ENCODE peak calls at places on chromosomes 4 and X, in nine cellular contexts. F is SW480; V is NCI-H748 treated with DMSO at 0.1 percent for 48 hours; W is dorsolateral prefrontal cortex; T is BJ; A is pancreas; H is stimulated activated CD4-positive, alpha-beta T cell treated with anti-CD3 and anti-CD28 coated beads, Interleukin-4, amount 100 ng/mL, for 48 hours; C is left cardiac atrium; N is activated T-cell treated with anti-CD3 and anti-CD28 coated beads, Interleukin-2, amount 50 U/mL, for 4 hours. P is an unnamed sample.

GRCh38 chrX:1425381-1425780 is 27.3 kb downstream of the ASMTL start:
- DNase-seq in F (no peak), V (no peak), W (no peak), T (no peak), A (no peak), H (no peak), C (no peak), N (no peak), P (no peak)

GRCh38 chr4:173529505-173530325 is at the start of gene HAND2:
- DNase-seq in F (no peak), V (peak), W (no peak), T (peak), A (peak), H (no peak), C (peak), N (no peak), P (no peak)

GRCh38 chr4:189785257-189785656 is 155.4 kb upstream of the FRG1 start:
- DNase-seq in F (no peak), V (no peak), W (no peak), T (no peak), A (no peak), H (no peak), C (no peak), N (no peak), P (no peak)

GRCh38 chr4:104500452-104500851 is 5.8 kb upstream of the CXXC4 start:
- DNase-seq in F (no peak), V (no peak), W (no peak), T (no peak), A (peak), H (no peak), C (no peak), N (no peak), P (no peak)

GRCh38 chr4:21181716-21182115 is 481.5 kb downstream of the PACRGL start:
- DNase-seq in F (no peak), V (no peak), W (no peak), T (no peak), A (no peak), H (no peak), C (no peak), N (no peak), P (no peak)

GRCh38 chrX:131394384-131394783 is 105.3 kb upstream of the IGSF1 start:
- DNase-seq in F (no peak), V (no peak), W (no peak), T (no peak), A (no peak), H (no peak), C (no peak), N (no peak), P (no peak)

GRCh38 chr4:109303141-109303499 is 662 bp upstream of the COL25A1 start:
- DNase-seq in F (no peak), V (no peak), W (no peak), T (no peak), A (no peak), H (no peak), C (no peak), N (no peak), P (no peak)

GRCh38 chr4:88104902-88105610 is 53.4 kb downstream of the ABCG2 start:
- DNase-seq in F (no peak), V (no peak), W (no peak), T (peak), A (no peak), H (no peak), C (no peak), N (no peak), P (no peak)

GRCh38 chr4:8831221-8832129 is 40.2 kb downstream of the HMX1 start:
- DNase-seq in F (no peak), V (no peak), W (no peak), T (no peak), A (no peak), H (no peak), C (no peak), N (no peak), P (no peak)

GRCh38 chrX:15441464-15441863 is 51.7 kb downstream of the PIR start:
- DNase-seq in F (no peak), V (no peak), W (no peak), T (no peak), A (no peak), H (no peak), C (no peak), N (no peak), P (no peak)

GRCh38 chr4:53365121-53365485 is 758 bp downstream of the SCFD2 start:
- DNase-seq in F (peak), V (no peak), W (no peak), T (no peak), A (no peak), H (no peak), C (no peak), N (no peak), P (peak)

GRCh38 chrX:105706041-105706440 is 116.3 kb upstream of the NRK start:
- DNase-seq in F (no peak), V (no peak), W (no peak), T (no peak), A (no peak), H (no peak), C (no peak), N (no peak), P (no peak)

GRCh38 chr4:117154251-117154650 is 68.9 kb upstream of the TRAM1L1 start:
- DNase-seq in F (no peak), V (no peak), W (no peak), T (no peak), A (no peak), H (no peak), C (no peak), N (no peak), P (no peak)

GRCh38 chrX:40056420-40056819 is 41.3 kb downstream of the BCOR start:
- DNase-seq in F (no peak), V (no peak), W (no peak), T (no peak), A (no peak), H (no peak), C (no peak), N (no peak), P (no peak)

GRCh38 chr4:77734928-77735327 is 84.2 kb downstream of the CNOT6L start:
- DNase-seq in F (peak), V (no peak), W (no peak), T (peak), A (no peak), H (peak), C (no peak), N (no peak), P (peak)

GRCh38 chrX:39029221-39029620 is 228.0 kb downstream of the MID1IP1 start:
- DNase-seq in F (no peak), V (no peak), W (no peak), T (no peak), A (no peak), H (no peak), C (no peak), N (no peak), P (no peak)

GRCh38 chr4:77525538-77525937 is 80.1 kb upstream of the CXCL13 start:
- DNase-seq in F (no peak), V (no peak), W (no peak), T (no peak), A (no peak), H (no peak), C (no peak), N (no peak), P (no peak)

GRCh38 chr4:182188622-182189021 is 54.6 kb upstream of the TENM3 start:
- DNase-seq in F (no peak), V (no peak), W (no peak), T (no peak), A (no peak), H (no peak), C (no peak), N (no peak), P (no peak)

GRCh38 chr4:725368-726234 is 20.0 kb downstream of the PCGF3 start:
- DNase-seq in F (no peak), V (no peak), W (peak), T (no peak), A (no peak), H (no peak), C (no peak), N (no peak), P (no peak)

GRCh38 chrX:1767026-1767425 is 152.2 kb downstream of the ASMT start:
- DNase-seq in F (no peak), V (peak), W (no peak), T (no peak), A (no peak), H (no peak), C (no peak), N (no peak), P (no peak)

GRCh38 chr4:19823781-19824180 is 427.9 kb upstream of the SLIT2 start:
- DNase-seq in F (no peak), V (no peak), W (no peak), T (no peak), A (no peak), H (no peak), C (no peak), N (no peak), P (no peak)

GRCh38 chr4:5168891-5169290 is 117.6 kb downstream of the STK32B start:
- DNase-seq in F (no peak), V (no peak), W (no peak), T (no peak), A (no peak), H (no peak), C (no peak), N (no peak), P (no peak)

GRCh38 chr4:38095691-38096090 is 135.5 kb downstream of the PTTG2 start:
- DNase-seq in F (no peak), V (no peak), W (no peak), T (no peak), A (no peak), H (no peak), C (no peak), N (no peak), P (no peak)

GRCh38 chr4:26624042-26624441 is 40.2 kb downstream of the TBC1D19 start:
- DNase-seq in F (no peak), V (no peak), W (no peak), T (no peak), A (no peak), H (no peak), C (no peak), N (no peak), P (no peak)

GRCh38 chr4:7172946-7173345 is 19.4 kb upstream of the SORCS2 start:
- DNase-seq in F (no peak), V (no peak), W (no peak), T (no peak), A (no peak), H (no peak), C (no peak), N (no peak), P (no peak)

GRCh38 chr4:154743683-154744340 is at the start of gene LRAT:
- DNase-seq in F (peak), V (peak), W (no peak), T (no peak), A (peak), H (peak), C (peak), N (peak), P (no peak)

GRCh38 chr4:20432098-20432497 is 180.4 kb downstream of the SLIT2 start:
- DNase-seq in F (no peak), V (no peak), W (no peak), T (no peak), A (no peak), H (no peak), C (no peak), N (no peak), P (no peak)

GRCh38 chrX:15946783-15947550 is 92.4 kb upstream of the AP1S2 start:
- DNase-seq in F (peak), V (no peak), W (no peak), T (peak), A (no peak), H (no peak), C (no peak), N (no peak), P (no peak)

GRCh38 chr4:4880492-4880891 is 21.0 kb downstream of the MSX1 start:
- DNase-seq in F (no peak), V (no peak), W (no peak), T (no peak), A (no peak), H (no peak), C (no peak), N (no peak), P (no peak)

GRCh38 chr4:109846395-109847098 is 1.4 kb upstream of the LRIT3 start:
- DNase-seq in F (no peak), V (no peak), W (no peak), T (no peak), A (no peak), H (no peak), C (no peak), N (no peak), P (no peak)

GRCh38 chrX:115054876-115055275 is 37.5 kb upstream of the IL13RA2 start:
- DNase-seq in F (no peak), V (no peak), W (no peak), T (no peak), A (no peak), H (no peak), C (no peak), N (no peak), P (no peak)

GRCh38 chrX:97290199-97290598 is 406.5 kb downstream of the RPA4 start:
- DNase-seq in F (peak), V (no peak), W (no peak), T (no peak), A (no peak), H (no peak), C (no peak), N (no peak), P (no peak)

GRCh38 chr4:6571608-6572007 is 3.4 kb upstream of the MAN2B2 start:
- DNase-seq in F (no peak), V (no peak), W (no peak), T (no peak), A (no peak), H (no peak), C (no peak), N (no peak), P (no peak)

GRCh38 chr4:926538-926937 is 5.6 kb downstream of the GAK start:
- DNase-seq in F (no peak), V (no peak), W (peak), T (no peak), A (peak), H (no peak), C (no peak), N (no peak), P (peak)

GRCh38 chrX:13816899-13817298 is at the start of gene GPM6B:
- DNase-seq in F (no peak), V (no peak), W (peak), T (no peak), A (no peak), H (no peak), C (no peak), N (no peak), P (no peak)

GRCh38 chrX:86039625-86040568 is 7.5 kb downstream of the CHM start:
- DNase-seq in F (no peak), V (no peak), W (no peak), T (no peak), A (no peak), H (no peak), C (no peak), N (no peak), P (no peak)

GRCh38 chr4:73417973-73418372 is 13.9 kb downstream of the ALB start:
- DNase-seq in F (no peak), V (no peak), W (no peak), T (no peak), A (no peak), H (no peak), C (no peak), N (no peak), P (no peak)

GRCh38 chr4:119049342-119049741 is 86.3 kb upstream of the MYOZ2 start:
- DNase-seq in F (no peak), V (no peak), W (no peak), T (no peak), A (no peak), H (no peak), C (no peak), N (no peak), P (no peak)

GRCh38 chr4:3667258-3667657 is 98.9 kb upstream of the ADRA2C start:
- DNase-seq in F (no peak), V (no peak), W (no peak), T (no peak), A (no peak), H (no peak), C (no peak), N (no peak), P (no peak)

GRCh38 chrX:112108145-112108544 is 25.6 kb upstream of the TRPC5 start:
- DNase-seq in F (no peak), V (no peak), W (no peak), T (no peak), A (no peak), H (no peak), C (no peak), N (no peak), P (no peak)

P was measured in NAMALWA.